ENCODE peak calls at places on chromosomes 7 and 10, in four cellular contexts. B is A549, D is HepG2, W is K562. N is an unnamed sample.

GRCh38 chr10:97590082-97590747 is 694 bp downstream of the C10orf62 start:
- DNase-seq in B (no peak), D (no peak), W (no peak), N (no peak)

GRCh38 chr10:44818721-44819127 is 92.4 kb upstream of the TMEM72 start:
- DNase-seq in B (no peak), D (no peak), W (no peak), N (no peak)

GRCh38 chr7:18497082-18497481 is 1.5 kb downstream of the HDAC9 start:
- DNase-seq in B (no peak), D (no peak), W (no peak), N (no peak)

GRCh38 chr7:48179631-48180030 is 8.4 kb downstream of the ABCA13 start:
- DNase-seq in B (no peak), D (no peak), W (no peak), N (no peak)

GRCh38 chr10:122014652-122015248 is 25.8 kb downstream of the TACC2 start:
- DNase-seq in B (no peak), D (peak), W (no peak), N (no peak)

GRCh38 chr10:114810926-114811325 is 10.7 kb upstream of the FHIP2A start:
- DNase-seq in B (no peak), D (no peak), W (no peak), N (no peak)

GRCh38 chr7:116425647-116426209 is 73.8 kb upstream of the CAV2 start:
- DNase-seq in B (no peak), D (no peak), W (no peak), N (no peak)

GRCh38 chr7:78528964-78529363 is 730.4 kb downstream of the PHTF2 start:
- DNase-seq in B (no peak), D (no peak), W (no peak), N (no peak)

GRCh38 chr10:106609867-106610266 is 554.6 kb downstream of the SORCS1 start:
- DNase-seq in B (no peak), D (no peak), W (peak), N (peak)

GRCh38 chr7:44218418-44219201 is 17.8 kb downstream of the YKT6 start:
- DNase-seq in B (no peak), D (peak), W (peak), N (peak)

DNA sequence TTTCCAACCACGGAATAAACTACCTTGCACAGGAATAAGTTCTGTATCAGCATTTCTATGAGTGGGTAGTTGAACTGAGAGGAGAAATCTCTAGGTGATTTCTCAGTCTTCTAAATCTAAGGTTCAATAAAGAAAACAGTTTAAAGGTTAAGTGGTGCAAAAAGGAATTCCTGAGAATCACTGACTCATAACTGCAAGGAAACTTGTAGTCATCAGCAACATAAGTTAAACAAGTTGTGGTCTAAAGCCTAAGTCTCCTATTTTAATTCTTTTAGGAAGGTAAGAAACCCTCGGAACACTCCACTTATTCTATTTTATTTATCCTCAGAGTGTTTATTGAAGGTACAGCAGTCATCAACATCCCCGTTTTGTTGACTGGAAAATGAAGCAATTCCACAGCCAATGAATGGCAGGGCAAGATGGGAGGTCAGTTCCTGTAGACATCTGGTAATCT is 92.4 kb upstream of the PIK3CG start:
- DNase-seq in B (no peak), D (no peak), W (no peak), N (no peak)
- TF ChIP-seq JUN in B (no peak), D (no peak), W (no peak), N (no peak)

GRCh38 chr10:3711918-3712317 is 73.1 kb downstream of the KLF6 start:
- DNase-seq in B (no peak), D (no peak), W (no peak), N (no peak)

GRCh38 chr10:3716093-3716492 is 68.9 kb downstream of the KLF6 start:
- DNase-seq in B (no peak), D (no peak), W (no peak), N (no peak)

GRCh38 chr10:3714526-3714925 is 70.5 kb downstream of the KLF6 start:
- DNase-seq in B (no peak), D (no peak), W (no peak), N (no peak)

GRCh38 chr10:3712707-3713106 is 72.3 kb downstream of the KLF6 start:
- DNase-seq in B (no peak), D (no peak), W (no peak), N (no peak)

DNA sequence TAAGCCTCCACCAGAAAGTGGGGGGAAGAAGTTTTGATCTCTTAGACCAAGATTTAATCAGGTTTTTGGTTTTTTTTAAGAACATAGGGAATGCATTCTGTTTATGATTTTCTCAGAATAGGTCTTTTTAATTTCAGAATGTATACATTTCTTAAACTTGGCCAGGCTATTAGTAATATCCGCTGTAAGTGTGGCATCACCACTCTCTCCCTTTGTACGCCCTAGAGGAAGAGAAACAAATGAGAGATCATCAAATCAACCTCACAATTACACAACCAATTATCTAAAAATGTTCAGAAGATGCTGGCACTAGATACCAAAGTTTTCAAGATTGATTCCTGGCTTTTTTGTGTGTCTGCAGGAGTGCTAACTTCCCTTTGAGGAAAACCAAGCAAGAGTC is 70.1 kb downstream of the KLF6 start:
- DNase-seq in B (no peak), D (no peak), W (no peak), N (no peak)
- TF ChIP-seq HMGXB4 in B (no peak), D (no peak), W (no peak), N (no peak)

GRCh38 chr10:101965075-101965765 is 90.8 kb downstream of the ARMH3 start:
- DNase-seq in B (no peak), D (peak), W (no peak), N (no peak)

GRCh38 chr10:101958691-101959090 is 97.3 kb downstream of the ARMH3 start:
- DNase-seq in B (no peak), D (no peak), W (no peak), N (no peak)

GRCh38 chr10:101959349-101959916 is 96.5 kb downstream of the ARMH3 start:
- DNase-seq in B (no peak), D (no peak), W (no peak), N (no peak)

GRCh38 chr10:101960879-101961395 is 95.0 kb downstream of the ARMH3 start:
- DNase-seq in B (no peak), D (no peak), W (no peak), N (no peak)

DNA sequence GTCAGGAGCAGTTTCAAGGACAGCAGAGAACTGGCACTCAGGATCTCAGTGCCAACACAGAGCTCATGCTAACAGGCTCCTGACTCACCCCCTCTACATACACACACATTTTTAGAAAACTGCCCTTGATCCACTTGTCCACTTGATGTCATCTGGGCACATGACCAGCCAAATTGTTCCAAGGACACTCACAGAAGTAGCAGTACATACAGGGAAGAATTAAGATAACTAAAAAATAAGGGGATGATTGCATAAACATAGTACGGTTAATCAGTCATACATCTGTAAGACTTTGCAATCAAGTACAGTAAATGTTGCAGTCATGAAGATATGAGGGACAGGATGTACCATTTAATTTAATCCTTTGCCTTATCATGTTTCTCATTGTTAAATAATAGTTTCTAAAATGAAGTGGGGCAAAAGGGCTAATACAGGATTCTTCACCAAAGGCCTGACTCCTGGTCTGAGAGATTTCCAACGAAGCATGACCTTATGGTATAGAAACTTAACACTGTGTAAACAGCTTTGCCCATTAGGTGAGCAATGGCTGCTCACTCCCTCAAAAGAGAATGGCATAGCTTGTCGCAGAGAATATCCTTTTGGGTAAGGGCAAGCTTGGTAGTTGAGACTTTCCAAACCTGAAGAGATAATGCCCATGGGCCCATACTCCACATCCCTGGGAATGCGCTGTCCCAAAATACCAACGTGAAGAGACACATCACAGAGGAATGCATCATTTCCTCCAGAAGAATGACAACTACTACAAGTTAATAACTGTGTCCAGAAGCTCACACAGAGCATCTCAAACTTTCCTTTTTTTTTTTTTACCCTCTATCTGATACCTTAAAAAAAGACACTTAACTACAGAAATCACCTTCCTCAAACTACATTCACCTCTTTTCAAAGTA is 94.1 kb downstream of the ARMH3 start:
- DNase-seq in B (no peak), D (no peak), W (no peak), N (no peak)
- TF ChIP-seq JUN in B (no peak), D (no peak), W (no peak), N (no peak)

GRCh38 chr10:76736392-76736791 is 901.2 kb downstream of the KCNMA1 start:
- DNase-seq in B (no peak), D (no peak), W (no peak), N (no peak)
- TF ChIP-seq HMGXB4 in B (no peak), D (no peak), W (no peak), N (no peak)

DNA sequence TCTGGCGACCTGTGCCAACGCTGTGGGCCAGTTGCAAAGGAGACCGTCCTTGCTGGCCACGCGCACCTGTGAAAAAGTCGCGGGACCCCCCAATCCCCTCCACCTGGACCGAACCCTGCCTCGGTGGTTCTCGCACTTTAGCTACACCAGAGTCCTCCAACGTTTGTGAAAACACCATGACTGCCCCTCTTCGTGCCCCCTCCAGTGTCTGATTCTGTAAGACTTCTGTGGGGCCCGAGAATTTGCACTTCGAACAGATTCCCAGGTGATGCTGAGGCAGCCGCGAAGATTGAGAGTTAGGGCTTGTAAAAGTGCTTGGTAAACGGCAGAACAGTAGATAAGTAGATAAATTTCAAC is 102.4 kb upstream of the SVIL start:
- DNase-seq in B (no peak), D (no peak), W (no peak), N (peak)
- TF ChIP-seq JUN in B (no peak), D (no peak), W (no peak), N (no peak)

GRCh38 chr10:117262296-117263293 is 21.7 kb downstream of the SLC18A2 start:
- DNase-seq in B (no peak), D (peak), W (peak), N (no peak)
- TF ChIP-seq HMGXB4 in B (no peak), D (no peak), W (no peak), N (no peak)

GRCh38 chr7:150826061-150826849 is 25.7 kb downstream of the TMEM176A start:
- DNase-seq in B (no peak), D (no peak), W (no peak), N (no peak)

GRCh38 chr7:150831851-150832250 is 20.5 kb upstream of the AOC1 start:
- DNase-seq in B (no peak), D (no peak), W (no peak), N (no peak)

GRCh38 chr7:150830957-150831356 is 21.4 kb upstream of the AOC1 start:
- DNase-seq in B (no peak), D (no peak), W (no peak), N (no peak)

GRCh38 chr7:150828384-150828783 is 23.9 kb upstream of the AOC1 start:
- DNase-seq in B (no peak), D (no peak), W (no peak), N (no peak)

GRCh38 chr7:150829426-150829825 is 22.9 kb upstream of the AOC1 start:
- DNase-seq in B (no peak), D (no peak), W (no peak), N (no peak)
- TF ChIP-seq JUN in B (no peak), D (no peak), W (no peak), N (no peak)

N was measured in WTC11.